ENCODE peak calls at places on chromosomes 12 and 14, in seven cellular contexts. Y is MM.1S, T is testis, W is endothelial cell of umbilical vein, Q is heart right ventricle, J is heart left ventricle, F is PC-9. S is an unnamed sample.

GRCh38 chr12:125272252-125272980 is 207.2 kb downstream of the AACS start:
- DNase-seq in J (no peak), Y (no peak), T (no peak), W (no peak), F (no peak), Q (no peak), S (no peak)

GRCh38 chr12:42126963-42127362 is 17.7 kb downstream of the GXYLT1 start:
- DNase-seq in T (no peak), J (no peak), F (no peak), Q (no peak), W (no peak), Y (no peak), S (no peak)

GRCh38 chr12:27366621-27367020 is 34.0 kb downstream of the BMAL2 start:
- DNase-seq in Y (no peak), Q (no peak), J (no peak), W (peak; percentile 58), T (no peak), F (no peak), S (no peak)

GRCh38 chr12:108802666-108803036 is 54.7 kb downstream of the SSH1 start:
- DNase-seq in T (no peak), Q (no peak), Y (no peak), W (peak; percentile 39), J (no peak), F (no peak), S (no peak)

GRCh38 chr12:124683330-124683662 is 115.9 kb upstream of the NCOR2 start:
- DNase-seq in W (no peak), J (no peak), Y (no peak), F (peak; percentile 92), Q (no peak), T (no peak), S (no peak)

GRCh38 chr14:60101801-60102200 is 10.1 kb downstream of the PCNX4 start:
- DNase-seq in W (no peak), J (no peak), F (no peak), Y (no peak), Q (no peak), T (no peak), S (no peak)

GRCh38 chr14:32813401-32813800 is 125.3 kb upstream of the NPAS3 start:
- DNase-seq in J (no peak), F (no peak), W (peak; percentile 30), T (no peak), Q (no peak), Y (no peak), S (no peak)

GRCh38 chr14:61264699-61265098 is 16.4 kb downstream of the TMEM30B start:
- DNase-seq in W (no peak), Y (no peak), F (no peak), Q (no peak), J (no peak), T (no peak), S (no peak)

GRCh38 chr14:101991336-101991735 is 27.0 kb downstream of the DYNC1H1 start:
- DNase-seq in Y (peak; percentile 26), Q (no peak), T (no peak), J (no peak), F (no peak), W (no peak), S (no peak)

GRCh38 chr12:6201775-6202292 is 1.6 kb downstream of the CD9 start:
- DNase-seq in Q (no peak), T (no peak), F (peak; percentile 66), Y (no peak), W (no peak), J (no peak), S (no peak)

GRCh38 chr12:18805516-18806248 is 67.8 kb downstream of the CAPZA3 start:
- DNase-seq in Q (no peak), J (no peak), F (no peak), T (no peak), Y (no peak), W (no peak), S (peak; percentile 17)

GRCh38 chr12:67286257-67286656 is 17.1 kb downstream of the CAND1 start:
- DNase-seq in T (no peak), Y (no peak), W (no peak), Q (no peak), J (no peak), F (no peak), S (no peak)

GRCh38 chr12:128844031-128844635 is 9.1 kb upstream of the GLT1D1 start:
- DNase-seq in F (no peak), W (no peak), Y (no peak), J (peak; percentile 38), Q (no peak), T (no peak), S (no peak)

GRCh38 chr12:92784795-92785562 is 82.2 kb downstream of the PLEKHG7 start:
- DNase-seq in J (no peak), T (no peak), W (peak; percentile 90), F (peak; percentile 74), Q (no peak), Y (peak; percentile 80), S (peak; percentile 27)

GRCh38 chr14:71245659-71246361 is 338.6 kb downstream of the PCNX1 start:
- DNase-seq in W (no peak), F (peak; percentile 31), Y (no peak), T (no peak), Q (no peak), J (no peak), S (no peak)

GRCh38 chr14:103398427-103399195 is 13.4 kb downstream of the MARK3 start:
- DNase-seq in W (peak; percentile 27), Y (no peak), T (peak; percentile 38), J (no peak), Q (no peak), F (peak; percentile 82), S (no peak)

GRCh38 chr14:88095791-88096190 is 90.9 kb downstream of the GPR65 start:
- DNase-seq in J (no peak), F (no peak), Q (no peak), Y (no peak), T (no peak), W (no peak), S (no peak)

GRCh38 chr12:50246873-50247612 is 36.3 kb downstream of the LIMA1 start:
- DNase-seq in Q (peak; percentile 24), W (peak; percentile 79), Y (no peak), F (peak; percentile 98), J (peak; percentile 85), T (peak; percentile 47), S (peak; percentile 23)

GRCh38 chr12:110741371-110741770 is 1.3 kb downstream of the PPP1CC start:
- DNase-seq in F (no peak), T (no peak), J (no peak), W (peak; percentile 47), Q (no peak), Y (no peak), S (no peak)

GRCh38 chr14:35435177-35435576 is 30.6 kb upstream of the NFKBIA start:
- DNase-seq in Y (no peak), F (no peak), W (no peak), T (no peak), J (no peak), Q (no peak), S (no peak)

GRCh38 chr12:106956048-106956935 is 585 bp downstream of the TMEM263 start:
- DNase-seq in Y (peak; percentile 53), W (peak; percentile 88), Q (peak; percentile 71), T (peak; percentile 79), J (peak; percentile 77), F (peak; percentile 46), S (peak; percentile 77)
- TF ChIP-seq CTCF in Y (no peak), W (no peak), Q (peak; percentile 42), T (no peak), J (peak; percentile 22), F (no peak), S (peak; percentile 16)

DNA sequence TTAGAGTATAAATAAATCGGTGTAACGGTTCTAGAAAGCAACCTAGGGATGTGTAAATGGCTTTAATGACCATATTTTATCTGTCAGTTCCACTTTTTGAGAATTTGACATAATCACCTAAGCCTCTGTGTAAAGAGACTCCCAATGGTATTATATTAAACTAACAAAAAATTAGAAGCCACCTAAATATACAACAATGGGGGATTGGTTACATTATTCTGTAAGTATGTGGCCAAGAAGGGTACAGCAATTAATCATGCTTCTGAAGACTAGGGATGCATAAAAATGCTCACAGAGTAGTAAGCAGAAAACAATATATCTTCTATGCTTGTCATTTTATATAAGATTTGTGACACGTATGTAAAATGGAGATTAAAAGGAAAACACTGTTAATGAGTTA is 10.5 kb downstream of the RNF10 start:
- DNase-seq in Y (no peak), W (no peak), T (no peak), F (no peak), Q (no peak), J (no peak), S (no peak)
- H3K36me3 ChIP-seq in Y (peaks cover 8% of the 10 kb centered on the region), W (peaks cover 11% of the 10 kb centered on the region), T (no peaks in the 10 kb centered on the region), F (peaks cover 25% of the 10 kb centered on the region), Q (no peaks in the 10 kb centered on the region), J (peaks cover 82% of the 10 kb centered on the region), S (peaks cover 44% of the 10 kb centered on the region)

GRCh38 chr12:132178801-132179401 is 34.6 kb downstream of the NOC4L start:
- DNase-seq in T (no peak), F (no peak), W (no peak), Y (no peak), J (peak; percentile 10), Q (peak; percentile 10), S (no peak)
- H3K4me1 ChIP-seq in T (no peaks in the 10 kb centered on the region), F (no peaks in the 10 kb centered on the region), W (no peaks in the 10 kb centered on the region), Y (no peaks in the 10 kb centered on the region), J (no peaks in the 10 kb centered on the region), Q (no peaks in the 10 kb centered on the region), S (no peaks in the 10 kb centered on the region)

GRCh38 chr14:82009076-82009475 is 475.4 kb upstream of the SEL1L start:
- DNase-seq in Q (no peak), W (no peak), T (peak; percentile 22), Y (no peak), F (no peak), J (no peak), S (no peak)
- TF ChIP-seq CTCF in Q (no peak), W (no peak), T (no peak), Y (peak; percentile 44), F (peak; percentile 36), J (no peak), S (peak; percentile 47)

S was measured in BE2C.